ENCODE peak calls at places on chromosomes 4 and X, in six cellular contexts. O, T, U, Z, G and W are unnamed samples.

GRCh38 chr4:38034986-38035882 is 75.0 kb downstream of the PTTG2 start:
- DNase-seq in Z (peak; percentile 10), U (peak; percentile 56), G (peak; percentile 75), O (peak; percentile 42), T (peak; percentile 55), W (no peak)

GRCh38 chr4:157768419-157768818 is 404.4 kb downstream of the GASK1B start:
- DNase-seq in Z (no peak), T (no peak), U (no peak), O (no peak), G (no peak), W (no peak)

GRCh38 chr4:153521995-153522799 is 56.0 kb downstream of the TMEM131L start:
- DNase-seq in U (no peak), G (no peak), T (no peak), Z (no peak), O (no peak), W (no peak)

GRCh38 chrX:133608406-133608805 is 193.1 kb upstream of the GPC4 start:
- DNase-seq in G (no peak), T (no peak), U (no peak), Z (no peak), O (no peak), W (no peak)

GRCh38 chr4:78014889-78015886 is 41.9 kb upstream of the FRAS1 start:
- DNase-seq in Z (no peak), U (no peak), T (peak; percentile 51), O (no peak), G (no peak), W (no peak)

GRCh38 chrX:123869488-123869887 is 9.6 kb downstream of the XIAP start:
- DNase-seq in T (no peak), O (no peak), U (no peak), G (no peak), Z (no peak), W (no peak)

GRCh38 chr4:189090174-189090814 is 850.4 kb upstream of the FRG1 start:
- DNase-seq in O (peak; percentile 27), U (no peak), Z (no peak), G (no peak), T (no peak), W (no peak)

GRCh38 chr4:108199881-108200280 is 31.1 kb upstream of the LEF1 start:
- DNase-seq in U (no peak), O (no peak), G (no peak), T (no peak), Z (no peak), W (no peak)

GRCh38 chrX:18455384-18455783 is 30.0 kb downstream of the CDKL5 start:
- DNase-seq in Z (no peak), G (no peak), U (no peak), O (no peak), T (no peak), W (no peak)

GRCh38 chrX:97860206-97860605 is 976.5 kb downstream of the RPA4 start:
- DNase-seq in Z (peak; percentile 5), U (no peak), T (no peak), G (peak; percentile 19), O (no peak), W (no peak)

GRCh38 chr4:79588679-79589078 is 180.7 kb upstream of the GK2 start:
- DNase-seq in T (no peak), Z (no peak), G (no peak), U (no peak), O (no peak), W (no peak)